ENCODE peak calls at places on chromosome 20, in four cellular contexts. One of them, this sample, is unnamed.

GRCh38 chr20:50251992-50252491 is 61.4 kb downstream of the CEBPB start:
- DNase-seq in GM12891: no peak
- DNase-seq in GM12878: no peak
- DNase-seq in K562: no peak
- DNase-seq in this sample: no peak

GRCh38 chr20:29296256-29297230 is 1960.9 kb upstream of the DEFB115 start:
- DNase-seq in GM12891: no peak
- DNase-seq in GM12878: no peak
- DNase-seq in K562: no peak
- DNase-seq in this sample: no peak

GRCh38 chr20:48180039-48180438 is 394.8 kb upstream of the SULF2 start:
- DNase-seq in GM12891: no peak
- DNase-seq in GM12878: no peak
- DNase-seq in K562: no peak
- DNase-seq in this sample: no peak

GRCh38 chr20:13017883-13018535 is 9.2 kb downstream of the SPTLC3 start:
- DNase-seq in GM12891: no peak
- DNase-seq in GM12878: no peak
- DNase-seq in K562: no peak
- DNase-seq in this sample: no peak

GRCh38 chr20:58069796-58070663 is 158.4 kb downstream of the ANKRD60 start:
- DNase-seq in GM12891: no peak
- DNase-seq in GM12878: no peak
- DNase-seq in K562: no peak
- DNase-seq in this sample: no peak

GRCh38 chr20:43186312-43186711 is 3.4 kb downstream of the PTPRT start:
- DNase-seq in GM12891: no peak
- DNase-seq in GM12878: no peak
- DNase-seq in K562: no peak
- DNase-seq in this sample: no peak

GRCh38 chr20:38227578-38228360 is 32.8 kb downstream of the KIAA1755 start:
- DNase-seq in GM12891: no peak
- DNase-seq in GM12878: no peak
- DNase-seq in K562: no peak
- DNase-seq in this sample: no peak

GRCh38 chr20:23663180-23663579 is 25.4 kb upstream of the CST3 start:
- DNase-seq in GM12891: no peak
- DNase-seq in GM12878: no peak
- DNase-seq in K562: no peak
- DNase-seq in this sample: no peak

GRCh38 chr20:33664085-33664761 is 2.1 kb downstream of the C20orf144 start:
- DNase-seq in GM12891: peak
- DNase-seq in GM12878: no peak
- DNase-seq in K562: peak
- DNase-seq in this sample: no peak

GRCh38 chr20:34040300-34041015 is 46.7 kb downstream of the RALY start:
- DNase-seq in GM12891: no peak
- DNase-seq in GM12878: no peak
- DNase-seq in K562: no peak
- DNase-seq in this sample: no peak

GRCh38 chr20:48298851-48299484 is 513.7 kb upstream of the SULF2 start:
- DNase-seq in GM12891: no peak
- DNase-seq in GM12878: no peak
- DNase-seq in K562: no peak
- DNase-seq in this sample: no peak

GRCh38 chr20:19583532-19584175 is 174.4 kb upstream of the RIN2 start:
- DNase-seq in GM12891: peak
- DNase-seq in GM12878: no peak
- DNase-seq in K562: peak
- DNase-seq in this sample: peak

GRCh38 chr20:41135187-41135887 is 2.0 kb upstream of the PLCG1 start:
- DNase-seq in GM12891: no peak
- DNase-seq in GM12878: no peak
- DNase-seq in K562: peak
- DNase-seq in this sample: peak

GRCh38 chr20:50695144-50695872 is 4.0 kb upstream of the RIPOR3 start:
- DNase-seq in GM12891: no peak
- DNase-seq in GM12878: no peak
- DNase-seq in K562: no peak
- DNase-seq in this sample: no peak

GRCh38 chr20:48725589-48725991 is 102.2 kb downstream of the PREX1 start:
- DNase-seq in GM12891: no peak
- DNase-seq in GM12878: no peak
- DNase-seq in K562: peak
- DNase-seq in this sample: no peak

GRCh38 chr20:53939554-53940355 is 130.6 kb downstream of the BCAS1 start:
- DNase-seq in GM12891: no peak
- DNase-seq in GM12878: peak
- DNase-seq in K562: peak
- DNase-seq in this sample: peak

GRCh38 chr20:49775229-49775693 is 37.4 kb upstream of the SLC9A8 start:
- DNase-seq in GM12891: no peak
- DNase-seq in GM12878: no peak
- DNase-seq in K562: peak
- DNase-seq in this sample: peak

GRCh38 chr20:32301719-32302506 is 24.5 kb downstream of the KIF3B start:
- DNase-seq in GM12891: no peak
- DNase-seq in GM12878: no peak
- DNase-seq in K562: no peak
- DNase-seq in this sample: no peak

GRCh38 chr20:52230406-52230805 is 38.8 kb upstream of the ZFP64 start:
- DNase-seq in GM12891: no peak
- DNase-seq in GM12878: no peak
- DNase-seq in K562: no peak
- DNase-seq in this sample: no peak

GRCh38 chr20:34582221-34582620 is 23.7 kb downstream of the MAP1LC3A start:
- DNase-seq in GM12891: no peak
- DNase-seq in GM12878: no peak
- DNase-seq in K562: no peak
- DNase-seq in this sample: no peak

GRCh38 chr20:34861386-34862084 is 11.1 kb downstream of the GGT7 start:
- DNase-seq in GM12891: no peak
- DNase-seq in GM12878: no peak
- DNase-seq in K562: no peak
- DNase-seq in this sample: no peak

GRCh38 chr20:12829121-12829520 is 179.7 kb upstream of the SPTLC3 start:
- DNase-seq in GM12891: no peak
- DNase-seq in GM12878: no peak
- DNase-seq in K562: no peak
- DNase-seq in this sample: no peak

GRCh38 chr20:11144114-11144513 is 470.3 kb upstream of the JAG1 start:
- DNase-seq in GM12891: no peak
- DNase-seq in GM12878: no peak
- DNase-seq in K562: no peak
- DNase-seq in this sample: no peak

GRCh38 chr20:45833030-45833882 is at the start of gene SNX21:
- DNase-seq in GM12891: peak
- DNase-seq in GM12878: no peak
- DNase-seq in K562: peak
- DNase-seq in this sample: peak

GRCh38 chr20:11766961-11767360 is 150.7 kb upstream of the BTBD3 start:
- DNase-seq in GM12891: no peak
- DNase-seq in GM12878: no peak
- DNase-seq in K562: no peak
- DNase-seq in this sample: no peak

GRCh38 chr20:48626226-48626937 is 201.4 kb downstream of the PREX1 start:
- DNase-seq in GM12891: no peak
- DNase-seq in GM12878: no peak
- DNase-seq in K562: no peak
- DNase-seq in this sample: peak

GRCh38 chr20:11676618-11677289 is 240.9 kb upstream of the BTBD3 start:
- DNase-seq in GM12891: no peak
- DNase-seq in GM12878: no peak
- DNase-seq in K562: peak
- DNase-seq in this sample: no peak

GRCh38 chr20:63082308-63082938 is 75.7 kb upstream of the BHLHE23 start:
- DNase-seq in GM12891: peak
- DNase-seq in GM12878: no peak
- DNase-seq in K562: peak
- DNase-seq in this sample: peak
- TF ChIP-seq SPI1 in GM12891: no peak
- TF ChIP-seq SPI1 in GM12878: no peak
- TF ChIP-seq SPI1 in K562: no peak
- TF ChIP-seq SPI1 in this sample: no peak

GRCh38 chr20:1811621-1812498 is 83.3 kb upstream of the SIRPA start:
- DNase-seq in GM12891: no peak
- DNase-seq in GM12878: no peak
- DNase-seq in K562: no peak
- DNase-seq in this sample: no peak
- TF ChIP-seq SPI1 in GM12891: no peak
- TF ChIP-seq SPI1 in GM12878: no peak
- TF ChIP-seq SPI1 in K562: no peak
- TF ChIP-seq SPI1 in this sample: no peak

GRCh38 chr20:44656447-44656846 is 4.9 kb upstream of the ADA start:
- DNase-seq in GM12891: no peak
- DNase-seq in GM12878: no peak
- DNase-seq in K562: no peak
- DNase-seq in this sample: no peak
- TF ChIP-seq SPI1 in GM12891: no peak
- TF ChIP-seq SPI1 in GM12878: no peak
- TF ChIP-seq SPI1 in K562: no peak
- TF ChIP-seq SPI1 in this sample: no peak

GRCh38 chr20:21323640-21324039 is 20.5 kb downstream of the XRN2 start:
- DNase-seq in GM12891: no peak
- DNase-seq in GM12878: no peak
- DNase-seq in K562: peak
- DNase-seq in this sample: no peak
- TF ChIP-seq SPI1 in GM12891: no peak
- TF ChIP-seq SPI1 in GM12878: no peak
- TF ChIP-seq SPI1 in K562: no peak
- TF ChIP-seq SPI1 in this sample: no peak

GRCh38 chr20:22438346-22438745 is 146.0 kb downstream of the FOXA2 start:
- DNase-seq in GM12891: no peak
- DNase-seq in GM12878: no peak
- DNase-seq in K562: no peak
- DNase-seq in this sample: no peak
- TF ChIP-seq SPI1 in GM12891: no peak
- TF ChIP-seq SPI1 in GM12878: no peak
- TF ChIP-seq SPI1 in K562: no peak
- TF ChIP-seq SPI1 in this sample: no peak

GRCh38 chr20:17648782-17649730 is 33.0 kb downstream of the RRBP1 start:
- DNase-seq in GM12891: no peak
- DNase-seq in GM12878: peak
- DNase-seq in K562: peak
- DNase-seq in this sample: peak
- TF ChIP-seq SPI1 in GM12891: no peak
- TF ChIP-seq SPI1 in GM12878: no peak
- TF ChIP-seq SPI1 in K562: no peak
- TF ChIP-seq SPI1 in this sample: no peak

DNA sequence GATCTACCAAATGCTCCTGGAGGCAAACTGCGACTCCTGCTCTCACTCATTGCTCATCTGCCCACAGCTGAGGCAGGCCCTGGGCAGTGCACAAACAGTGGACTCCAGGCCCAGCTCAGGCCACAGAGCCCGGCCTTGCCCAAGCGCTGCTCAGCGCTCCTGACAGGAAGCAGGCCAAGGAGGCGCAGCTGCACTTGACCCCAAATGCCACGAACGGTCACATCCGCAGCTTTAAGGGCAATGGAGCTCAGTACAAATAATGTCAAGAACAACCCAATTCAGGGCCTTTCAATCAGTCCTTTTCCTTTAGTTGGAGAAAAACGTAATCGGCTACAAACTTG is 33.8 kb downstream of the RRBP1 start:
- DNase-seq in GM12891: no peak
- DNase-seq in GM12878: no peak
- DNase-seq in K562: no peak
- DNase-seq in this sample: peak
- TF ChIP-seq SPI1 in GM12891: no peak
- TF ChIP-seq SPI1 in GM12878: no peak
- TF ChIP-seq SPI1 in K562: no peak
- TF ChIP-seq SPI1 in this sample: no peak